ENCODE peak calls at places on chromosome 14, in seven cellular contexts. G is cardiac fibroblast, B is PC-9, U is gastrocnemius medialis, O is SK-N-SH, R is A549, Z is PC-3. Y is an unnamed sample.

GRCh38 chr14:29805415-29806123 is 122.1 kb downstream of the PRKD1 start:
- DNase-seq in G (peak), B (no peak), U (peak), O (no peak), R (no peak), Z (peak), Y (peak)

GRCh38 chr14:89750909-89751502 is 203.5 kb downstream of the EFCAB11 start:
- DNase-seq in G (no peak), B (no peak), U (no peak), O (no peak), R (no peak), Z (no peak), Y (no peak)

GRCh38 chr14:89255012-89255411 is 162.0 kb downstream of the FOXN3 start:
- DNase-seq in G (no peak), B (no peak), U (no peak), O (no peak), R (no peak), Z (no peak), Y (no peak)

GRCh38 chr14:52902971-52903385 is 47.9 kb downstream of the FERMT2 start:
- DNase-seq in G (peak), B (no peak), U (no peak), O (no peak), R (no peak), Z (peak), Y (peak)

GRCh38 chr14:68099348-68100045 is 279.9 kb downstream of the RAD51B start:
- DNase-seq in G (no peak), B (no peak), U (peak), O (no peak), R (no peak), Z (no peak), Y (peak)

GRCh38 chr14:50631408-50631821 is 36.7 kb downstream of the SAV1 start:
- DNase-seq in G (no peak), B (no peak), U (no peak), O (no peak), R (no peak), Z (no peak), Y (peak)

GRCh38 chr14:68822132-68822651 is 29.3 kb upstream of the ZFP36L1 start:
- DNase-seq in G (no peak), B (no peak), U (no peak), O (peak), R (no peak), Z (no peak), Y (no peak)

GRCh38 chr14:94345344-94346072 is 22.4 kb upstream of the SERPINA6 start:
- DNase-seq in G (peak), B (no peak), U (no peak), O (no peak), R (peak), Z (peak), Y (peak)

GRCh38 chr14:60656755-60657608 is 7.7 kb upstream of the SIX1 start:
- DNase-seq in G (peak), B (no peak), U (peak), O (peak), R (peak), Z (peak), Y (peak)

GRCh38 chr14:21437063-21437901 is 18.6 kb downstream of the CHD8 start:
- DNase-seq in G (peak), B (peak), U (peak), O (peak), R (peak), Z (peak), Y (peak)

GRCh38 chr14:19823178-19823577 is 19.6 kb downstream of the OR4N2 start:
- DNase-seq in G (no peak), B (no peak), U (no peak), O (no peak), R (no peak), Z (no peak), Y (no peak)

GRCh38 chr14:55306938-55307589 is 35.8 kb downstream of the FBXO34 start:
- DNase-seq in G (no peak), B (no peak), U (no peak), O (no peak), R (no peak), Z (no peak), Y (no peak)

GRCh38 chr14:89445252-89445973 is 28.4 kb upstream of the FOXN3 start:
- DNase-seq in G (no peak), B (no peak), U (no peak), O (no peak), R (no peak), Z (no peak), Y (no peak)

GRCh38 chr14:85634205-85634604 is 104.3 kb downstream of the FLRT2 start:
- DNase-seq in G (peak), B (no peak), U (no peak), O (no peak), R (no peak), Z (no peak), Y (peak)

GRCh38 chr14:49992901-49993335 is 100.0 kb downstream of the ARF6 start:
- DNase-seq in G (peak), B (no peak), U (peak), O (no peak), R (no peak), Z (peak), Y (peak)

GRCh38 chr14:81211844-81212243 is 8.9 kb downstream of the GTF2A1 start:
- DNase-seq in G (peak), B (no peak), U (peak), O (peak), R (no peak), Z (peak), Y (peak)

GRCh38 chr14:103315941-103316340 is 18.1 kb upstream of the EIF5 start:
- DNase-seq in G (no peak), B (no peak), U (no peak), O (no peak), R (no peak), Z (no peak), Y (no peak)

GRCh38 chr14:43735926-43736325 is 771.2 kb downstream of the FSCB start:
- DNase-seq in G (no peak), B (no peak), U (no peak), O (no peak), R (no peak), Z (no peak), Y (no peak)

GRCh38 chr14:104186575-104186974 is 48.2 kb downstream of the KIF26A start:
- DNase-seq in G (no peak), B (no peak), U (no peak), O (no peak), R (no peak), Z (no peak), Y (no peak)

GRCh38 chr14:24935796-24936195 is 114.2 kb downstream of the STXBP6 start:
- DNase-seq in G (no peak), B (no peak), U (no peak), O (no peak), R (no peak), Z (no peak), Y (no peak)

GRCh38 chr14:94581127-94581999 is at the start of gene SERPINA5:
- DNase-seq in G (peak), B (no peak), U (peak), O (peak), R (no peak), Z (peak), Y (peak)

GRCh38 chr14:72745991-72746980 is 147.6 kb downstream of the DPF3 start:
- DNase-seq in G (peak), B (no peak), U (peak), O (no peak), R (no peak), Z (peak), Y (peak)
- H3K4me3 ChIP-seq in G (no peak), B (no peak), U (no peak), O (no peak), R (no peak), Z (no peak), Y (no peak)

DNA sequence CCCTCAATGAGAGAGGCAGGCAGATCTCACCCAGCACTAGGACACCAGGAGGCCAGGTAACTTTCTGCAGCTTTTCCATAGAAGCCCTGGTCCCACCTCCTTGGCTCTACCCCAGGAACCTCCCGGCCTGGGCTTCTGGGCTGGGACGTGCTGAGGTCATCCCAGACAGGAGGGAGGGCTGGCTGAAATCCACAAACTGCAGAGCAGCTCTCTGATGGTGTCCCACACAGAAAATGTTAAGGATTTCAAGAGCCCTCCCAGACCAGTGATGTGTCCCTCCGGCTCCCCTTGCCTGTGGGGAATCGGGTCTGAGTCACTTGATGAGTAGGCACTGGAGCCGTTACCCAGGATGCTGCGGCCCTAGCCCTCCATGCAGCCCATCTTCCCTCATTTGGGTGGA is 124.1 kb downstream of the ESRRB start:
- DNase-seq in G (peak), B (no peak), U (no peak), O (no peak), R (no peak), Z (peak), Y (no peak)
- TF ChIP-seq CTCF in G (no peak), B (no peak), U (no peak), O (no peak), R (no peak), Z (no peak), Y (no peak)

DNA sequence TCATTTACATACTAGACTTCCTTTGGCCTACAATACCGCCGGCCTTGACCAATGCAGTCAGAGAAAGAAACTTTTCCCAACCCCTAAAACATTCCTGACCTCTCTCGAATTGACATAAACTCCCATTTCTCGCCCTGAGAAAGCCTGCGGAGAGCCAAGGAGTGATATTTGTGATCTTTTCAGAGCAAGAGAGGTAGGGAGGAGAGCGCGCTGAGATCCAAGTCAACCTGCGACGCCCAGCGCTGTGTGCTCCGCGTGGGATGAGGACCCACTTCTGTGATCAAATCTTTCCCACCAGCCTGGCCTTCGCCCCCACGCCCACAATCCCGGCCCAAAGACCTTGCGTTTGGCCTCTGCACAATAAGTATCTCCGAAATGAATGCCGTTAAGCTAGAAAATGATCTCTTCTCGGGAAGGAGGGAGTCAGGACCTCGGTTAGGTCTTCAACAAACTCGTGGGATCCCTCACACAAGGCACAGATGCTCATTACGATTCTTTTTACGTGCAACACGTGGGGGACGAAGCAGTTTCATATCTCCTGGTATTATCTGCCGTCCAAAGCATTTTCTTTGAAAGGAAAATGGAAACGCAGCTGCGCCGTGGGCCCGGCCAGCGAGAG is 6.3 kb upstream of the NPAS3 start:
- DNase-seq in G (no peak), B (no peak), U (no peak), O (no peak), R (no peak), Z (no peak), Y (no peak)
- H3K4me3 ChIP-seq in G (no peak), B (no peak), U (peak), O (no peak), R (no peak), Z (no peak), Y (no peak)

DNA sequence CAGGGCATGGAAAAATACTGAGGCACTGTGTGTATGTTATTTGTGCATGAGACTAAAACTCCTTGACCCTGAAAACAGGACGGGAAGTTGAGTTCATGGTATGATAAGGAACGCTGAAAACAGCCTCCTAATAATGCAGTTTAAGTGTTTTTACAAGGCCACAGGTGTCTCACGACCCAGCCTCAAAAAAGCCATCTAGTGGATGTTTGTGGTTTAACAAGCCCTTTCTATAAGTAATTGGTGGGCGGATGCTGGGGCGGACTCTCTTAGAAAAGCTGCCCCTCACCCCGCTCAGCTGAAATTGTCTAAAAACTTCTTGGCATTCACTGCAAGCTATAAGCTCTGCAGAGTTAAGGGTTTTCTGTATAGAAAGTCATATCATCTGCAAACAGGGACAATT is 184.5 kb downstream of the NUBPL start:
- DNase-seq in G (no peak), B (no peak), U (no peak), O (no peak), R (no peak), Z (no peak), Y (no peak)
- TF ChIP-seq CTCF in G (no peak), B (no peak), U (no peak), O (peak), R (no peak), Z (peak), Y (no peak)

DNA sequence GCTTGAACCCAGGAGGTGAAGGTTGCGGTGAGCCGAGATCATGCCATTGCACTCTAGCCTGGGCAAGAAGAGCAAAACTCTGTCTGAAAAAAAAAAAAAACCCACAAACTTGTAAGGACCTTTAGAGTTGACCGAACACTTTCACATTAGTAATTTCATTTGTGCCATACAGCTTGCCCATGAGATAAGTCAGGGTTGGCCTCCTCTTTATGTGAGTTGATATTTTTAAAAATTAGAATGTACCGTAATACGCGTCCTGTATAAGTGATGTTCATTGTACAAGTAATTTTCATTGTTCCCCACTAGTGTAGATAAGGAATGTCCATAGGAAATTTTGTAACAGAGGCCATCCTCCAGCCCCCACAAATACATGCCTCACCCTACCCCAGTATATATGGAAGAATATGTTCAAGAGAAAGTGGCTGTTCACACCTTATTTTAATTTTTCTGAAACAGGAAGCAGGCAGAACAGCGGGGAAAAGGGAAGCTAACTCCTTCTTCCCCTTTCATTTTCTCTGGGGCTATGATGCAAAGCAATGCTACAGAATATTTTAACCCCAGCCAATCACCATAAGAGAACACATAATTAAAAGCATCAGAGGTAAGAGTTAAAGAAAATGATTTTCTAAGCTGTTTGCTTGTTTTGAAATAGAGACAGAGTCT is 31.9 kb upstream of the HIF1A start:
- DNase-seq in G (no peak), B (no peak), U (no peak), O (no peak), R (no peak), Z (no peak), Y (no peak)
- H3K4me3 ChIP-seq in G (no peak), B (no peak), U (no peak), O (no peak), R (no peak), Z (no peak), Y (no peak)

GRCh38 chr14:95611293-95611880 is 74.8 kb upstream of the TCL1B start:
- DNase-seq in G (no peak), B (no peak), U (no peak), O (no peak), R (no peak), Z (no peak), Y (no peak)

GRCh38 chr14:95614335-95614734 is 71.9 kb upstream of the TCL1B start:
- DNase-seq in G (no peak), B (no peak), U (no peak), O (no peak), R (no peak), Z (no peak), Y (no peak)

GRCh38 chr14:95609398-95609990 is 74.6 kb downstream of the GLRX5 start:
- DNase-seq in G (peak), B (no peak), U (no peak), O (peak), R (no peak), Z (peak), Y (peak)
- TF ChIP-seq CTCF in G (peak), B (peak), U (no peak), O (peak), R (peak), Z (peak), Y (peak)

GRCh38 chr14:100030441-100031153 is 34.6 kb upstream of the EVL start:
- DNase-seq in G (peak), B (no peak), U (no peak), O (no peak), R (peak), Z (peak), Y (peak)

GRCh38 chr14:100028990-100029677 is 36.1 kb upstream of the EVL start:
- DNase-seq in G (peak), B (no peak), U (no peak), O (no peak), R (peak), Z (peak), Y (peak)

GRCh38 chr14:100025111-100025510 is 40.1 kb upstream of the EVL start:
- DNase-seq in G (peak), B (peak), U (peak), O (peak), R (peak), Z (peak), Y (no peak)

GRCh38 chr14:100031506-100032281 is 33.5 kb upstream of the EVL start:
- DNase-seq in G (peak), B (peak), U (peak), O (no peak), R (peak), Z (peak), Y (peak)

DNA sequence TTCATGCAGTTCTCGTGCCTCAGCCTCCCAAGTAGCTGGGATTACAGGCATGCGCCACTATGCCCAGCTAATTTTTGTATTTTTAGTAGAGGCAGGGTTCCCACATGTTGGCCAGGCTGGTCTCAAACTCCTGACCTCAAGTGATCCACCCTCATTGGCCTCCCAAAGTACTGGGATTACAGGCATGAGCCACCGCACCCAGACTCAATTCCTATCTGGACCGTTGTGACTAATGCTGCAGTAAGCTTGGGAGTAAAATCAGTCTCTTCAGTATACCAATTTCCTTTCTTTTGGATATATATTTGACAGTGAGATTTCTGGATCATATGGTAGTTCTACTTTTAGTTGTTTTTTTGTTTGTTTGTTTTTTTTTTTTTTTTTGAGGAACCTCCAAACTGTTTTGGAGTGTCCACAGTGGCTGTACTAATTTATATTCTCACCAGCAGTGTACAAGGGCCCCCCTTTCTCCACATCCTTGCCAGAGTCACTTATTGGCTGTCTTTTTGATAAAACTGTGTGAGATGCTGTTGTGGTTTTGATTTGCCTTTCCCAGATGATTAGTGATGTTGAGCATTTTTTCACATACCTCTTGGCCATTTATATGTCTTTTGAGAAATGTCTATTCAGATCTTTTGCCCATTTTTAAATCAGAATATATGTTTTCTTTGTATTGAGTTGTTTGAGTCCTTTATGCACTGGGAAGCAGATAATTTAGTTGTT is 37.3 kb upstream of the EVL start:
- DNase-seq in G (peak), B (no peak), U (no peak), O (no peak), R (no peak), Z (no peak), Y (no peak)
- H3K4me3 ChIP-seq in G (no peak), B (no peak), U (no peak), O (no peak), R (no peak), Z (no peak), Y (no peak)

Y was measured in astrocyte of the spinal cord.